ENCODE peak calls at places on chromosome 14, in ten cellular contexts. A is H54, O is HCT116, I is adrenal gland, Y is GM12891, T is heart left ventricle, D is uterus, P is transverse colon, K is breast epithelium, L is GM12878. Q is an unnamed sample.

GRCh38 chr14:70698288-70698687 is 56.6 kb downstream of the TTC9 start:
- DNase-seq in A (peak; percentile 21), O (no peak), I (no peak), Y (no peak), T (no peak), D (no peak), P (peak; percentile 43), K (no peak), L (no peak), Q (peak; percentile 69)

GRCh38 chr14:89289477-89289876 is 127.6 kb downstream of the FOXN3 start:
- DNase-seq in A (no peak), O (no peak), I (no peak), Y (no peak), T (no peak), D (no peak), P (no peak), K (no peak), L (no peak), Q (no peak)

GRCh38 chr14:41872906-41873305 is 266.2 kb downstream of the LRFN5 start:
- DNase-seq in A (no peak), O (no peak), I (no peak), Y (no peak), T (no peak), D (no peak), P (no peak), K (no peak), L (no peak), Q (no peak)

GRCh38 chr14:105313381-105314286 is 914 bp upstream of the PACS2 start:
- DNase-seq in A (no peak), O (no peak), I (no peak), Y (peak; percentile 52), T (no peak), D (no peak), P (peak; percentile 35), K (no peak), L (no peak), Q (peak; percentile 71)

GRCh38 chr14:91882369-91882768 is 15.0 kb upstream of the TC2N start:
- DNase-seq in A (no peak), O (no peak), I (no peak), Y (no peak), T (no peak), D (no peak), P (no peak), K (no peak), L (no peak), Q (no peak)

GRCh38 chr14:63897706-63898105 is 44.9 kb downstream of the SYNE2 start:
- DNase-seq in A (no peak), O (no peak), I (no peak), Y (no peak), T (no peak), D (no peak), P (no peak), K (no peak), L (no peak), Q (no peak)

GRCh38 chr14:102187583-102188001 is 47.9 kb downstream of the WDR20 start:
- DNase-seq in A (no peak), O (no peak), I (peak; percentile 57), Y (no peak), T (no peak), D (no peak), P (no peak), K (no peak), L (no peak), Q (no peak)

GRCh38 chr14:58560208-58560607 is 77.6 kb upstream of the DACT1 start:
- DNase-seq in A (no peak), O (no peak), I (no peak), Y (no peak), T (no peak), D (no peak), P (no peak), K (no peak), L (no peak), Q (no peak)

GRCh38 chr14:32494566-32495434 is 165.7 kb downstream of the AKAP6 start:
- DNase-seq in A (no peak), O (no peak), I (no peak), Y (no peak), T (peak; percentile 37), D (no peak), P (no peak), K (no peak), L (no peak), Q (no peak)

GRCh38 chr14:50741571-50741970 is 73.5 kb upstream of the SAV1 start:
- DNase-seq in A (no peak), O (peak; percentile 16), I (no peak), Y (no peak), T (no peak), D (no peak), P (no peak), K (no peak), L (no peak), Q (no peak)

GRCh38 chr14:76812422-76813383 is at the start of gene ANGEL1:
- DNase-seq in A (peak; percentile 74), O (peak; percentile 82), I (peak; percentile 98), Y (peak; percentile 80), T (peak; percentile 96), D (peak; percentile 95), P (peak; percentile 97), K (peak; percentile 97), L (peak; percentile 79), Q (peak; percentile 97)
- TF ChIP-seq POLR2A in A (peak; percentile 74), O (peak; percentile 77), I (peak; percentile 89), Y (peak; percentile 72), T (no peak), D (peak; percentile 88), P (peak; percentile 89), K (peak; percentile 58), L (peak; percentile 96), Q (peak; percentile 75)

DNA sequence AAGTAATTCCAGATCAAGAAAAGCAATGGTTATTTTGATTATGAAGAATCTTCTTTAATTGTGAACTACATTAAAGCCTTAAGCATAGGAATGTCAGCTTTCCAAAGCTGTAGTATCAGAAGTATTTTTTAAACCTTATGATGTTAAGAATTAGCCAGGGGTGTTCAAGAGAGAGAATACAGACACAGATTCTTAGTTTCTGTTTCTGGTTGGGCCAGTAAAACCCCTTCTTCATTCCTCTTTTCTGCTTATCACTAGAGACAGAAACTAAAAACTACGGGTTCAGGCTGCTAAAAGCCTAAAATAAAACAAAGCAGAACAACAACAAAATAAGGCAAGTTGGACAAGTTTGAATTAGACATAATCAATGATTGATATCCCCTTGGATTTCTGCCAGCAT is 38.2 kb downstream of the IFT43 start:
- DNase-seq in A (no peak), O (no peak), I (no peak), Y (no peak), T (no peak), D (no peak), P (no peak), K (no peak), L (peak; percentile 3), Q (no peak)
- TF ChIP-seq POLR2A in A (no peak), O (no peak), I (no peak), Y (no peak), T (no peak), D (no peak), P (no peak), K (no peak), L (no peak), Q (no peak)

GRCh38 chr14:68786491-68787234 is 6.2 kb downstream of the ZFP36L1 start:
- DNase-seq in A (no peak), O (no peak), I (peak; percentile 37), Y (no peak), T (peak; percentile 29), D (peak; percentile 58), P (no peak), K (no peak), L (no peak), Q (peak; percentile 13)

GRCh38 chr14:68789002-68789797 is 3.7 kb downstream of the ZFP36L1 start:
- DNase-seq in A (no peak), O (no peak), I (peak; percentile 83), Y (no peak), T (peak; percentile 88), D (peak; percentile 86), P (peak; percentile 91), K (peak; percentile 82), L (no peak), Q (peak; percentile 85)

GRCh38 chr14:68788275-68789001 is 4.4 kb downstream of the ZFP36L1 start:
- DNase-seq in A (no peak), O (no peak), I (no peak), Y (no peak), T (no peak), D (no peak), P (no peak), K (no peak), L (no peak), Q (no peak)

GRCh38 chr14:68785817-68786490 is 6.9 kb downstream of the ZFP36L1 start:
- DNase-seq in A (no peak), O (no peak), I (peak; percentile 26), Y (no peak), T (peak; percentile 31), D (peak; percentile 48), P (peak; percentile 34), K (no peak), L (no peak), Q (peak; percentile 26)

DNA sequence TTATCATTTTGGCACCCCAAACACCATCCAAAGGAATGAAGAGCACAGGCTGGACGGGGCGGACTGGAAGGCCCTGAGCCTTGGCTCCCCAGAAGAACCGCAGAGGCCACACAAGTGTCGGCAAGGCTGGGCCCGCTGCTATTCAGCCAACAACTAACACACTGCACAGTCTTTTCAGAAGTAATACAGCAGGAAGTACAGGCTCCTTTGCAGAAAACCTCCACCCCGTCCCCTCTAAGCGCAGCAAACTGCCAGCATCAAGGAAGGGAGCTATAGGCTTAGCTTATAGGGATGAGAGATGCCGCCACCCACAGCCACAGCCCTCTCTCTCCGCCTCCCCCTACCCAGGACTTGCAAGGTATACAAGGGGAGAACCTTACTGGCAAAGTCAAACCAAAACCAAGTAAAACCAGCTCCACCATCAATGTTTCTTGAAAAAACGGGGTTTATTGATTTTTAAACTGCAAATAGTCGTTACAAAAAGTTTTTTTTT is 5.6 kb downstream of the ZFP36L1 start:
- DNase-seq in A (no peak), O (no peak), I (peak; percentile 46), Y (no peak), T (peak; percentile 34), D (peak; percentile 53), P (peak; percentile 50), K (no peak), L (no peak), Q (no peak)
- TF ChIP-seq POLR2A in A (no peak), O (no peak), I (peak; percentile 29), Y (no peak), T (no peak), D (no peak), P (no peak), K (peak; percentile 32), L (peak; percentile 84), Q (peak; percentile 40)

GRCh38 chr14:75252254-75252837 is 26.3 kb upstream of the FOS start:
- DNase-seq in A (no peak), O (no peak), I (peak; percentile 36), Y (no peak), T (no peak), D (no peak), P (peak; percentile 81), K (no peak), L (no peak), Q (no peak)
- TF ChIP-seq POLR2A in A (no peak), O (no peak), I (no peak), Y (no peak), T (no peak), D (no peak), P (peak; percentile 38), K (no peak), L (no peak), Q (no peak)